ENCODE peak calls at places on chromosomes 3 and 15, in four cellular contexts. K is K562, Q is mesenchymal stem cell, A is H1. V is an unnamed sample.

GRCh38 chr15:91311986-91312385 is 211.9 kb downstream of the SV2B start:
- DNase-seq in K (no peak), A (no peak), Q (no peak), V (no peak)

GRCh38 chr3:177596248-177596821 is 399.1 kb upstream of the TBL1XR1 start:
- DNase-seq in K (no peak), A (no peak), Q (no peak), V (peak)

GRCh38 chr15:65379986-65380385 is 2.2 kb upstream of the IGDCC3 start:
- DNase-seq in Q (no peak), K (no peak), A (no peak), V (no peak)

GRCh38 chr3:118782755-118783202 is 251.9 kb downstream of the IGSF11 start:
- DNase-seq in Q (no peak), A (no peak), K (no peak), V (no peak)

GRCh38 chr15:41797194-41797593 is 22.9 kb downstream of the MAPKBP1 start:
- DNase-seq in Q (no peak), A (no peak), K (no peak), V (no peak)

GRCh38 chr3:52153389-52154096 is 680 bp downstream of the POC1A start:
- DNase-seq in K (peak), A (peak), Q (peak), V (no peak)

GRCh38 chr15:45456212-45457106 is 66.1 kb downstream of the SLC30A4 start:
- DNase-seq in A (no peak), K (peak), Q (peak), V (peak)

GRCh38 chr3:149288655-149289054 is 44.8 kb downstream of the TM4SF18 start:
- DNase-seq in A (no peak), K (no peak), Q (no peak), V (no peak)

GRCh38 chr3:131714585-131715220 is 211.9 kb upstream of the MRPL3 start:
- DNase-seq in A (no peak), K (no peak), Q (no peak), V (no peak)

GRCh38 chr3:147369671-147370123 is 36.6 kb downstream of the ZIC4 start:
- DNase-seq in K (no peak), A (no peak), Q (no peak), V (no peak)

GRCh38 chr15:68983821-68984517 is 30.5 kb upstream of the NOX5 start:
- DNase-seq in K (peak), A (no peak), Q (no peak), V (no peak)

GRCh38 chr3:50089603-50089945 is 855 bp downstream of the RBM5 start:
- DNase-seq in A (no peak), K (no peak), Q (peak), V (no peak)

GRCh38 chr15:35925634-35926380 is 379.8 kb upstream of the DPH6 start:
- DNase-seq in Q (peak), A (no peak), K (no peak), V (no peak)

GRCh38 chr15:75532413-75533250 is 46.5 kb downstream of the PTPN9 start:
- DNase-seq in Q (peak), A (no peak), K (no peak), V (peak)

GRCh38 chr15:33021806-33022389 is 172.6 kb downstream of the FMN1 start:
- DNase-seq in A (no peak), K (peak), Q (peak), V (peak)

GRCh38 chr3:13108861-13109260 is 35.6 kb upstream of the IQSEC1 start:
- DNase-seq in K (no peak), A (no peak), Q (no peak), V (no peak)

GRCh38 chr3:71045212-71045916 is 538.2 kb downstream of the FOXP1 start:
- DNase-seq in Q (no peak), A (no peak), K (no peak), V (no peak)

GRCh38 chr3:41963823-41964222 is 1.9 kb upstream of the ULK4 start:
- DNase-seq in Q (no peak), K (no peak), A (no peak), V (no peak)

GRCh38 chr3:141979050-141979671 is 102.7 kb downstream of the ATP1B3 start:
- DNase-seq in K (no peak), A (no peak), Q (peak), V (peak)

GRCh38 chr15:77650285-77650684 is 17.6 kb upstream of the LINGO1 start:
- DNase-seq in A (no peak), Q (no peak), K (peak), V (peak)

GRCh38 chr3:124297062-124297980 is 305.4 kb upstream of the ROPN1 start:
- DNase-seq in K (no peak), Q (no peak), A (no peak), V (peak)

GRCh38 chr3:41710646-41711388 is 251.1 kb downstream of the ULK4 start:
- DNase-seq in A (peak), K (no peak), Q (peak), V (peak)

GRCh38 chr3:151709847-151710246 is 23.9 kb upstream of the AADACL2 start:
- DNase-seq in A (no peak), Q (peak), K (no peak), V (no peak)

GRCh38 chr3:166324401-166324800 is 487.2 kb upstream of the BCHE start:
- DNase-seq in K (no peak), Q (no peak), A (no peak), V (no peak)

DNA sequence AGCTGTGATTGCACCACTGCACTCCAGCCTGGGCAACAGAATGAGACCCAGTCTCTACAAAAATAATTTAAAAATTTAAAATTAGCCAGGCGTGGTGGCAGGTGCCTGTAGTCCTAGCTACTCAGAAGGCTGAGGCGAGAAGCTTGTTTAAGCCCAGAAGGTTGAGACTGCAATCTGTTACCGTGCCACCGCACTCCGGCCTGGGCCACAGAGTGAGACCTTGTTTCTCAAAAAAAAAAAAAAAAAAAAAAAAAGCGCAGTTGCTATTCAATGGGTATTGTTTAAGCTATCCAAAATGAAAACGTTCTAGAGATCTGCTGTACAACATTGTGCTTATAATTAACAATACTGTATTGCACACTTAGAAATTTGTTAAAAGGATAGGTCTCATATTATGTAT is 24.0 kb downstream of the ZNF148 start:
- DNase-seq in Q (no peak), K (no peak), A (no peak), V (no peak)
- H3K4me2 ChIP-seq in Q (no peak), K (no peak), A (no peak), V (no peak)

GRCh38 chr15:101167366-101167790 is 84.5 kb downstream of the CHSY1 start:
- DNase-seq in K (no peak), Q (no peak), A (no peak), V (peak)
- H3K9ac ChIP-seq in K (peak), Q (no peak), A (no peak), V (peak)

GRCh38 chr3:194139085-194139976 is 3.4 kb downstream of the HES1 start:
- DNase-seq in Q (peak), A (no peak), K (peak), V (peak)
- H3K4me3 ChIP-seq in Q (no peak), A (peak), K (peak), V (no peak)

GRCh38 chr3:101017048-101017447 is 23.8 kb upstream of the ABI3BP start:
- DNase-seq in K (no peak), A (no peak), Q (peak), V (peak)

GRCh38 chr3:101010316-101010715 is 17.1 kb upstream of the ABI3BP start:
- DNase-seq in K (no peak), A (no peak), Q (no peak), V (peak)

GRCh38 chr3:101009386-101009785 is 16.2 kb upstream of the ABI3BP start:
- DNase-seq in A (no peak), K (no peak), Q (no peak), V (no peak)

GRCh38 chr3:101011086-101011485 is 17.9 kb upstream of the ABI3BP start:
- DNase-seq in A (no peak), Q (no peak), K (no peak), V (no peak)
- H3K4me2 ChIP-seq in A (no peak), Q (no peak), K (no peak), V (no peak)

GRCh38 chr3:127785711-127786265 is 36.5 kb downstream of the MGLL start:
- DNase-seq in A (no peak), Q (no peak), K (no peak), V (no peak)

GRCh38 chr3:127784283-127784682 is 38.0 kb downstream of the MGLL start:
- DNase-seq in Q (no peak), K (no peak), A (no peak), V (no peak)

GRCh38 chr3:127786358-127787070 is 35.8 kb downstream of the MGLL start:
- DNase-seq in Q (no peak), K (no peak), A (no peak), V (no peak)

GRCh38 chr3:127783166-127783565 is 39.1 kb downstream of the MGLL start:
- DNase-seq in A (no peak), Q (no peak), K (no peak), V (no peak)

DNA sequence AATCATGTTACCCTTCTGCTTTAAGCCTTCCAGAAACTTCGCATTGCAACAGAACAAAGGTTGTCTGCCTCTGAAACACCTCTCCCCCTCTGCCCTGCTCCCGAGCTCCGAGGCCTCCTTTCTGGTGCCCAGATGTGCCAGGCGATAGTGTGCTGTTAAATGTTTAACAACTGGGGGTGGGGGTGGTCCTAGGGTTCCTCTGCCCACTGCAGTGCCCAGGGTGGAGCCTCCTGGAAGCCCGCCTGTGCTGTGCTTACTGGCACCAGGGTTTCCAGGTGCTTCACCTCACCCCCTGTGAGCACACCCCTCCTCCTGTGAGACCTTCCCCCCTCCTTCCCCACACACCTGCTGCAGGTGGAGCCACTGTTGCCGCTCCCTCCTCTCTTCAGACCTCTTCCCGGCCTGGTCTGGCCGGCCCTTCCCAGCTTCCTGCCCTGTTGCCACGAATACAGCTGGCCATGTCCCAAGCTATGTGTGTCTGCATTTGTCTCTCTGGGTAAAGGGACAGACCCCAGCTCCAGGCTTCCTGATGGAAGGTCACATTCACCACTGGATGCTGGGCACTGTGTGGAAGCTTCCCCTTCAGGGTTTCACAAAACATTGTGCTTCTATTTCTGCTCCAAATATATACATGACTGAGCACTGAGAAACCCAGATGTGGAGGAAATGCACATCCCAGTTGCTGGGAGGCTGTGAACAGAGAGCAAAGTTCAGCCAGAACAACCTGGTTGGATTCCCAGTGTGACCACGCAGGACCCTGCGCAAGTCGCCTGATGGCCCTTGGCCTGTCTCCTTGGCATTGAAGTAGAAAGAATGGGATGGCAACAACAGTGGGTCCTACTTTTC is 37.2 kb downstream of the MGLL start:
- DNase-seq in A (no peak), K (no peak), Q (no peak), V (no peak)
- H3K9ac ChIP-seq in A (no peak), K (no peak), Q (no peak), V (no peak)

DNA sequence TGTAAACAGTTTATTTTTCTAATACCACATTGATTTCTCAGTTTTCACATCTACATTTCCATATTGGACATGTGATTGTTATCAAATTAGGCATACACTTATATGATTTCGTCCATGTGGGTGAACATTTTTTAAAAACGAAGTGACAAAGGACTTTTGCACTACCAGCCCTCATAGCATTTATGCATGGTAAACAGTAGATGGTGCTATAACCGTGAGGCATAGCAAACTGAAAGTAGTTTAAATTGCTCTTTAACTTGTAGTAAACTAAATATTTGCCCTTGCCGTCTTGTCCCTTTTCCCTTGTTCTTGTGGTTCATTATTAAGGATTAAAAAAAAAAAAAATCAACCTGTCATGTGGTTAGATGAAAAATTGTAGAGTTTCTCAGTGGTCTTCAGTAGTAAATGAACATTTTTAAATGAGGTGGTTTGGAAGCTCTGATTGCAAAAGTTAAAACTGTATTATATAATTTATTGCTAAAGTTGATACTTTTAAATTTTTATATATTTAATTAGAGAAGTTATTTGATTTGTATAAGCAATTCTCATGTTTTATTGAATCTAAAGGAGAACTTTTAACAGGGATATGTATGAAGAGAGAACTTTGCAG is 24.0 kb downstream of the STX19 start:
- DNase-seq in A (no peak), K (peak), Q (peak), V (peak)
- H3K4me3 ChIP-seq in A (no peak), K (no peak), Q (no peak), V (no peak)

GRCh38 chr15:29471757-29472156 is 202.1 kb upstream of the NSMCE3 start:
- DNase-seq in Q (no peak), K (no peak), A (no peak), V (no peak)

GRCh38 chr15:29470794-29471193 is 201.2 kb upstream of the NSMCE3 start:
- DNase-seq in Q (no peak), A (no peak), K (no peak), V (no peak)

GRCh38 chr15:29472901-29473423 is 203.3 kb upstream of the NSMCE3 start:
- DNase-seq in K (no peak), A (no peak), Q (no peak), V (no peak)

GRCh38 chr15:29470311-29470710 is 200.7 kb upstream of the NSMCE3 start:
- DNase-seq in K (no peak), Q (no peak), A (no peak), V (no peak)

DNA sequence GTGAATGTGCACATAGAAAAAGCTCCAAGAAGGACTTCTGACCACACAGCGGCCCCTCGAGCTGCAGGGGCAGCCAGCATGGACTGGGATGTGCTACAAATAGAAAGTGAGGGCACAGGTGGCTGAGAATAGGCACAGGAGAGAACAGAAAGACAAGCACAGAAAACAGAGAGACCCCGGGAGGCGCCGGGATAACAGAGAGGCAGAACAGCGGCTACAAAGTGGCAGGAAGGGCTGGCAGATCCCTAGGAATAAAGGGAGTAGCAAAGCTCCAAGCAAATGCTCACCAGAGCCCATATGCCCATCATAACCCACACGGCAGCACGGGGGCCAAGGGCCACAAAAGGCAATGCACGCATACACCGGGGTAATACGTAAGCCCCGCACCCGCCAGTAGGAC is 201.7 kb upstream of the NSMCE3 start:
- DNase-seq in A (no peak), K (no peak), Q (no peak), V (no peak)
- H3K4me2 ChIP-seq in A (no peak), K (no peak), Q (no peak), V (no peak)

GRCh38 chr3:143648218-143648617 is 200.1 kb downstream of the SLC9A9 start:
- DNase-seq in Q (no peak), K (no peak), A (no peak), V (no peak)

GRCh38 chr3:143648708-143649107 is 199.6 kb downstream of the SLC9A9 start:
- DNase-seq in A (no peak), Q (no peak), K (peak), V (no peak)

GRCh38 chr3:143640774-143641173 is 207.5 kb downstream of the SLC9A9 start:
- DNase-seq in K (no peak), A (no peak), Q (no peak), V (no peak)

GRCh38 chr3:143644370-143645089 is 203.7 kb downstream of the SLC9A9 start:
- DNase-seq in K (peak), Q (peak), A (peak), V (peak)

DNA sequence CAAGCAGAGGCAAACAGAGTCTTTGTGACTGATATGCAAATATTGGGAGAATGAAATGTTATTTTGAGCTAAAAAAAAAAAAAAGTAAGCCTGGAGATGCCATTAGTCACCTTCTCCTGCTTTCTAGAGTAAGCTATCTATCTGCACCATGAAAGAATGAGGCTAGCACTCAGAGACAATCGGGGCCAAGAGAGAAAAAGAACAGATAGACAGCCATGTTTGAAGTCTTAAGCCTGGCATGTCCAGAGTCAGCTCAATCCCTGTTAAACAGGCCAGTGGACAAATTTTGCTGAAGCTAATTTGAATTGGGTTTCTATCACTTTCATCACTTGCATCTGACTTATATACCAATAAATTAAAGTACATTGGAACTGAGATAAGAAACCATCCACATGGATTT is 204.4 kb downstream of the SLC9A9 start:
- DNase-seq in K (no peak), Q (no peak), A (no peak), V (no peak)
- H3K9ac ChIP-seq in K (no peak), Q (peak), A (no peak), V (no peak)